ENCODE peak calls at places on chromosomes 3 and 15, in eight cellular contexts. One of them, this sample, is unnamed.

GRCh38 chr3:160921020-160921635 is 165.1 kb downstream of the PPM1L start:
- DNase-seq in endodermal cell: peak
- DNase-seq in stimulated activated CD8-positive, alpha-beta memory T cell treated with anti-CD3 and anti-CD28 coated beads, Interleukin-15, amount 100 ng/mL, for 4 hours: no peak
- DNase-seq in left ventricle myocardium inferior: no peak
- DNase-seq in CD8-positive, alpha-beta memory T cell: no peak
- DNase-seq in posterior vena cava: no peak
- DNase-seq in nucleus accumbens: no peak
- DNase-seq in choroid plexus epithelial cell: peak
- DNase-seq in this sample: peak

GRCh38 chr15:66411190-66411589 is 24.5 kb downstream of the MAP2K1 start:
- DNase-seq in nucleus accumbens: no peak
- DNase-seq in stimulated activated CD8-positive, alpha-beta memory T cell treated with anti-CD3 and anti-CD28 coated beads, Interleukin-15, amount 100 ng/mL, for 4 hours: no peak
- DNase-seq in left ventricle myocardium inferior: no peak
- DNase-seq in endodermal cell: no peak
- DNase-seq in choroid plexus epithelial cell: no peak
- DNase-seq in posterior vena cava: no peak
- DNase-seq in CD8-positive, alpha-beta memory T cell: no peak
- DNase-seq in this sample: no peak

GRCh38 chr3:49339947-49340800 is at the start of gene USP4:
- DNase-seq in endodermal cell: peak
- DNase-seq in posterior vena cava: peak
- DNase-seq in left ventricle myocardium inferior: peak
- DNase-seq in choroid plexus epithelial cell: peak
- DNase-seq in CD8-positive, alpha-beta memory T cell: peak
- DNase-seq in stimulated activated CD8-positive, alpha-beta memory T cell treated with anti-CD3 and anti-CD28 coated beads, Interleukin-15, amount 100 ng/mL, for 4 hours: peak
- DNase-seq in nucleus accumbens: peak
- DNase-seq in this sample: peak

GRCh38 chr15:74799255-74799842 is 13.3 kb upstream of the LMAN1L start:
- DNase-seq in posterior vena cava: no peak
- DNase-seq in nucleus accumbens: no peak
- DNase-seq in endodermal cell: peak
- DNase-seq in CD8-positive, alpha-beta memory T cell: no peak
- DNase-seq in stimulated activated CD8-positive, alpha-beta memory T cell treated with anti-CD3 and anti-CD28 coated beads, Interleukin-15, amount 100 ng/mL, for 4 hours: no peak
- DNase-seq in left ventricle myocardium inferior: no peak
- DNase-seq in choroid plexus epithelial cell: no peak
- DNase-seq in this sample: no peak

GRCh38 chr3:139472380-139473010 is 3.8 kb downstream of the RBP2 start:
- DNase-seq in left ventricle myocardium inferior: no peak
- DNase-seq in choroid plexus epithelial cell: no peak
- DNase-seq in posterior vena cava: no peak
- DNase-seq in endodermal cell: no peak
- DNase-seq in CD8-positive, alpha-beta memory T cell: no peak
- DNase-seq in nucleus accumbens: no peak
- DNase-seq in stimulated activated CD8-positive, alpha-beta memory T cell treated with anti-CD3 and anti-CD28 coated beads, Interleukin-15, amount 100 ng/mL, for 4 hours: no peak
- DNase-seq in this sample: no peak

GRCh38 chr15:82999905-83000671 is 11.4 kb downstream of the C15orf40 start:
- DNase-seq in CD8-positive, alpha-beta memory T cell: no peak
- DNase-seq in nucleus accumbens: no peak
- DNase-seq in stimulated activated CD8-positive, alpha-beta memory T cell treated with anti-CD3 and anti-CD28 coated beads, Interleukin-15, amount 100 ng/mL, for 4 hours: no peak
- DNase-seq in left ventricle myocardium inferior: no peak
- DNase-seq in choroid plexus epithelial cell: peak
- DNase-seq in posterior vena cava: no peak
- DNase-seq in endodermal cell: peak
- DNase-seq in this sample: peak

GRCh38 chr3:51706021-51706485 is 815 bp upstream of the GRM2 start:
- DNase-seq in stimulated activated CD8-positive, alpha-beta memory T cell treated with anti-CD3 and anti-CD28 coated beads, Interleukin-15, amount 100 ng/mL, for 4 hours: no peak
- DNase-seq in choroid plexus epithelial cell: no peak
- DNase-seq in endodermal cell: peak
- DNase-seq in left ventricle myocardium inferior: peak
- DNase-seq in posterior vena cava: peak
- DNase-seq in nucleus accumbens: no peak
- DNase-seq in CD8-positive, alpha-beta memory T cell: no peak
- DNase-seq in this sample: no peak

GRCh38 chr3:54870423-54870822 is 57.4 kb downstream of the LRTM1 start:
- DNase-seq in posterior vena cava: no peak
- DNase-seq in left ventricle myocardium inferior: no peak
- DNase-seq in nucleus accumbens: no peak
- DNase-seq in stimulated activated CD8-positive, alpha-beta memory T cell treated with anti-CD3 and anti-CD28 coated beads, Interleukin-15, amount 100 ng/mL, for 4 hours: no peak
- DNase-seq in CD8-positive, alpha-beta memory T cell: no peak
- DNase-seq in endodermal cell: no peak
- DNase-seq in choroid plexus epithelial cell: peak
- DNase-seq in this sample: peak

GRCh38 chr15:32965897-32966296 is 228.6 kb downstream of the FMN1 start:
- DNase-seq in CD8-positive, alpha-beta memory T cell: no peak
- DNase-seq in endodermal cell: no peak
- DNase-seq in stimulated activated CD8-positive, alpha-beta memory T cell treated with anti-CD3 and anti-CD28 coated beads, Interleukin-15, amount 100 ng/mL, for 4 hours: no peak
- DNase-seq in choroid plexus epithelial cell: no peak
- DNase-seq in left ventricle myocardium inferior: no peak
- DNase-seq in posterior vena cava: no peak
- DNase-seq in nucleus accumbens: no peak
- DNase-seq in this sample: no peak

GRCh38 chr3:105409364-105409763 is 42.7 kb downstream of the ALCAM start:
- DNase-seq in nucleus accumbens: no peak
- DNase-seq in posterior vena cava: no peak
- DNase-seq in stimulated activated CD8-positive, alpha-beta memory T cell treated with anti-CD3 and anti-CD28 coated beads, Interleukin-15, amount 100 ng/mL, for 4 hours: no peak
- DNase-seq in CD8-positive, alpha-beta memory T cell: no peak
- DNase-seq in left ventricle myocardium inferior: no peak
- DNase-seq in choroid plexus epithelial cell: no peak
- DNase-seq in endodermal cell: no peak
- DNase-seq in this sample: no peak

GRCh38 chr3:16183082-16183481 is 8.6 kb downstream of the GALNT15 start:
- DNase-seq in endodermal cell: no peak
- DNase-seq in nucleus accumbens: no peak
- DNase-seq in posterior vena cava: no peak
- DNase-seq in choroid plexus epithelial cell: no peak
- DNase-seq in stimulated activated CD8-positive, alpha-beta memory T cell treated with anti-CD3 and anti-CD28 coated beads, Interleukin-15, amount 100 ng/mL, for 4 hours: no peak
- DNase-seq in left ventricle myocardium inferior: no peak
- DNase-seq in CD8-positive, alpha-beta memory T cell: no peak
- DNase-seq in this sample: no peak

GRCh38 chr3:70982700-70983140 is 600.8 kb downstream of the FOXP1 start:
- DNase-seq in stimulated activated CD8-positive, alpha-beta memory T cell treated with anti-CD3 and anti-CD28 coated beads, Interleukin-15, amount 100 ng/mL, for 4 hours: no peak
- DNase-seq in choroid plexus epithelial cell: peak
- DNase-seq in posterior vena cava: peak
- DNase-seq in endodermal cell: peak
- DNase-seq in left ventricle myocardium inferior: no peak
- DNase-seq in CD8-positive, alpha-beta memory T cell: no peak
- DNase-seq in nucleus accumbens: peak
- DNase-seq in this sample: peak

This sample was measured in H54.